ENCODE peak calls at places on chromosomes 7 and 10, in ten cellular contexts. X is GM23248; S is cardiac muscle cell; T is Peyer's patch; V is effector memory CD4-positive, alpha-beta T cell; P is spleen; C is neural progenitor cell; A is CD4-positive, alpha-beta T cell; K is neuronal stem cell; Z is mesendoderm. N is an unnamed sample.

GRCh38 chr7:103658055-103659010 is 212.3 kb upstream of the SLC26A5 start:
- DNase-seq in C (no peak), K (no peak), P (no peak), Z (peak; percentile 74), X (peak; percentile 7), S (no peak), A (no peak), T (no peak), V (no peak), N (no peak)

GRCh38 chr7:2537981-2538851 is 17.1 kb downstream of the BRAT1 start:
- DNase-seq in K (no peak), T (no peak), S (no peak), P (peak; percentile 75), Z (no peak), V (no peak), C (peak; percentile 5), A (no peak), X (no peak), N (peak; percentile 22)

GRCh38 chr7:75743455-75743859 is 4.7 kb upstream of the HIP1 start:
- DNase-seq in Z (no peak), V (no peak), S (no peak), T (no peak), K (no peak), P (no peak), A (no peak), X (no peak), C (no peak), N (peak; percentile 40)

GRCh38 chr10:133292919-133293809 is 15.5 kb downstream of the TUBGCP2 start:
- DNase-seq in Z (no peak), C (no peak), T (no peak), K (no peak), X (peak; percentile 89), A (no peak), V (no peak), S (no peak), P (peak; percentile 77), N (no peak)

GRCh38 chr10:17113889-17114288 is 15.7 kb downstream of the CUBN start:
- DNase-seq in S (peak; percentile 23), P (no peak), V (no peak), K (no peak), Z (no peak), A (no peak), C (no peak), T (no peak), X (peak; percentile 76), N (no peak)

GRCh38 chr10:87660484-87661133 is 931 bp downstream of the PAPSS2 start:
- DNase-seq in K (no peak), V (no peak), P (no peak), X (peak; percentile 72), A (no peak), S (no peak), T (no peak), Z (no peak), C (no peak), N (no peak)

GRCh38 chr7:134720091-134720935 is 59.1 kb upstream of the CALD1 start:
- DNase-seq in A (no peak), C (no peak), V (no peak), Z (no peak), X (peak; percentile 51), K (no peak), S (no peak), P (no peak), T (no peak), N (no peak)

GRCh38 chr7:35255417-35255798 is 1.5 kb upstream of the TBX20 start:
- DNase-seq in A (no peak), X (no peak), S (no peak), Z (peak; percentile 41), V (no peak), C (peak; percentile 48), K (no peak), T (no peak), P (no peak), N (no peak)

GRCh38 chr7:37018954-37019353 is 294.7 kb upstream of the AOAH start:
- DNase-seq in Z (no peak), A (no peak), K (no peak), T (no peak), X (no peak), P (no peak), C (no peak), V (no peak), S (no peak), N (no peak)

GRCh38 chr7:36147361-36147760 is 5.7 kb upstream of the EEPD1 start:
- DNase-seq in V (no peak), K (no peak), P (no peak), S (no peak), T (no peak), Z (no peak), X (no peak), A (no peak), C (no peak), N (no peak)

GRCh38 chr7:24406053-24406561 is 122.1 kb downstream of the NPY start:
- DNase-seq in S (no peak), C (no peak), V (no peak), Z (no peak), T (no peak), K (no peak), A (no peak), X (no peak), P (no peak), N (no peak)
- H3K27ac ChIP-seq in S (no peak overlapping the region), C (no peak overlapping the region), V (no peak overlapping the region), Z (no peak overlapping the region), T (no peak overlapping the region), K (no peak overlapping the region), A (no peak overlapping the region), X (no peak overlapping the region), P (no peak overlapping the region), N (no peak overlapping the region)

GRCh38 chr7:26379711-26380110 is 88.0 kb downstream of the SNX10 start:
- DNase-seq in T (no peak), Z (no peak), V (no peak), K (no peak), P (no peak), S (no peak), C (no peak), A (no peak), X (no peak), N (no peak)

GRCh38 chr7:26372738-26373137 is 81.1 kb downstream of the SNX10 start:
- DNase-seq in K (no peak), P (no peak), S (no peak), C (no peak), A (no peak), V (no peak), T (no peak), X (no peak), Z (no peak), N (no peak)

GRCh38 chr7:26374665-26375373 is 83.2 kb downstream of the SNX10 start:
- DNase-seq in V (no peak), C (no peak), K (no peak), T (no peak), P (no peak), X (no peak), S (no peak), Z (no peak), A (no peak), N (no peak)

GRCh38 chr7:26375604-26376207 is 84.0 kb downstream of the SNX10 start:
- DNase-seq in V (no peak), C (peak; percentile 4), Z (peak; percentile 46), K (peak; percentile 48), T (no peak), X (peak; percentile 9), P (no peak), S (peak; percentile 37), A (no peak), N (no peak)

GRCh38 chr7:26376208-26376917 is 84.7 kb downstream of the SNX10 start:
- DNase-seq in A (no peak), T (peak; percentile 52), S (peak; percentile 75), P (peak; percentile 84), X (peak; percentile 27), K (peak; percentile 86), V (peak; percentile 18), Z (peak; percentile 73), C (peak; percentile 90), N (peak; percentile 86)
- H3K27ac ChIP-seq in A (no peak overlapping the region), T (peak overlapping the region; percentile 63), S (no peak overlapping the region), P (peak overlapping the region; percentile 56), X (no peak overlapping the region), K (peak overlapping the region; percentile 98), V (no peak overlapping the region), Z (peak overlapping the region; percentile 10), C (no peak overlapping the region), N (peak overlapping the region; percentile 99)

GRCh38 chr7:87210506-87210905 is 9.0 kb downstream of the TMEM243 start:
- DNase-seq in S (no peak), K (no peak), C (no peak), X (no peak), A (no peak), V (no peak), P (no peak), Z (no peak), T (no peak), N (no peak)

GRCh38 chr7:87215051-87215450 is 4.5 kb downstream of the TMEM243 start:
- DNase-seq in Z (no peak), P (no peak), X (no peak), T (peak; percentile 28), V (no peak), K (no peak), S (no peak), C (no peak), A (no peak), N (no peak)

GRCh38 chr7:87212478-87212877 is 7.1 kb downstream of the TMEM243 start:
- DNase-seq in V (no peak), C (no peak), A (no peak), S (no peak), X (no peak), K (no peak), P (no peak), T (no peak), Z (no peak), N (no peak)

GRCh38 chr7:87213801-87214200 is 5.7 kb downstream of the TMEM243 start:
- DNase-seq in P (no peak), V (no peak), X (peak; percentile 43), T (no peak), A (no peak), S (no peak), C (no peak), Z (peak; percentile 61), K (no peak), N (no peak)

GRCh38 chr7:87213252-87213651 is 6.3 kb downstream of the TMEM243 start:
- DNase-seq in Z (no peak), X (no peak), T (no peak), V (no peak), K (no peak), P (no peak), S (no peak), A (no peak), C (no peak), N (no peak)
- H3K27ac ChIP-seq in Z (no peak overlapping the region), X (no peak overlapping the region), T (no peak overlapping the region), V (no peak overlapping the region), K (no peak overlapping the region), P (peak overlapping the region; percentile 2), S (no peak overlapping the region), A (peak overlapping the region; percentile 22), C (no peak overlapping the region), N (no peak overlapping the region)

DNA sequence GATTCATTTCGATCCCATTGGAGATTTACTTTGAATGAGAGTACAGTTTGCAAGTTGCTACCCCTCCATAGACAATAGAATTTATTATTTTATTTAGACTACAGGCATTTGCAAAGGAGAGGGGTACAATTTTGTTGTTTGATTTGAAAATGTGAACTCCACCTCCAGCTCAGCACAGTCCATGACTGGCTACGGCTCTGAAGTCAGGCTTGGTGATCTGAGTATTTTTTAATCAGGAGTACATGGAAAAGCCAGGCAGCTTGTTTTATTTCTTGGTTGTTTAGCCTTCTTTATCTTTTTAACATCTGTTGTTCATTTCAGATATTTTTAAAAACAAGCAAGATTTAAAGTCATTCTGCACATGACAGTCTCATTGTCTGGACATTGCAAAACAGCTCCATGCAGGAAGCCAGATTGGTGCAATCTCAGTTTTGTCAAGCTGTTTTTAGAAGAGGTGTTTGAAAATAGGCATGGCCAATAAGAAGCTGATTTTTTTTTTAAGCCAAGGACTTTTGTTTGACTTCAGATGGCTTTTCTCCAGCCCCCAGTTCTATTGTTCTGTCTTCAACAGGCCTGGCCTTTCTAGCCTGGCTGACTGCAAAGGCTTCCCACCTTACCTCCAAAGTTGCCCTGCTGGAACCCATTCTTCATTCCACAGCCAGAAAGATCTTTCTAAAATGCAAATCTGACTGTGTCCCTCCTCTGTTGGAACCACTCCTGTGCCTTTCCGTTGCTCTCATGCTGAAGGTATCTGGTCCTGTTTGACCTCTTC is 12.2 kb downstream of the PLXDC2 start:
- DNase-seq in T (no peak), X (no peak), A (no peak), P (no peak), S (no peak), V (no peak), C (peak; percentile 62), Z (peak; percentile 90), K (no peak), N (no peak)
- H3K27ac ChIP-seq in T (peak overlapping the region; percentile 44), X (no peak overlapping the region), A (no peak overlapping the region), P (peak overlapping the region; percentile 1), S (peak overlapping the region; percentile 50), V (no peak overlapping the region), C (no peak overlapping the region), Z (peak overlapping the region; percentile 25), K (peak overlapping the region; percentile 1), N (no peak overlapping the region)

N was measured in WERI-Rb-1.